ENCODE peak calls at places on chromosomes 16 and 17, in seven cellular contexts. One of them, this sample, is unnamed.
A peak's percentile ranks its signal among the peaks of the same experiment; 100 is the strongest.

GRCh38 chr16:4944333-4945281 is 7.7 kb upstream of the PPL start:
- DNase-seq in uterus: peak; percentile 96
- DNase-seq in endothelial cell of umbilical vein: peak; percentile 98
- DNase-seq in A549: peak; percentile 94
- DNase-seq in vagina: peak; percentile 96
- DNase-seq in IMR-90: peak; percentile 97
- DNase-seq in NB4: peak; percentile 97
- DNase-seq in this sample: peak; percentile 94

GRCh38 chr17:56793506-56793905 is 40.2 kb downstream of the C17orf67 start:
- DNase-seq in A549: no peak
- DNase-seq in IMR-90: no peak
- DNase-seq in NB4: no peak
- DNase-seq in uterus: no peak
- DNase-seq in endothelial cell of umbilical vein: no peak
- DNase-seq in vagina: no peak
- DNase-seq in this sample: peak; percentile 20

GRCh38 chr17:79414520-79415065 is 196.3 kb downstream of the RBFOX3 start:
- DNase-seq in A549: no peak
- DNase-seq in vagina: no peak
- DNase-seq in IMR-90: no peak
- DNase-seq in uterus: no peak
- DNase-seq in NB4: no peak
- DNase-seq in endothelial cell of umbilical vein: no peak
- DNase-seq in this sample: no peak

GRCh38 chr17:4531988-4532736 is 23.0 kb downstream of the MYBBP1A start:
- DNase-seq in vagina: no peak
- DNase-seq in NB4: no peak
- DNase-seq in A549: no peak
- DNase-seq in IMR-90: no peak
- DNase-seq in uterus: no peak
- DNase-seq in endothelial cell of umbilical vein: no peak
- DNase-seq in this sample: no peak

GRCh38 chr16:24013733-24014645 is 178.2 kb downstream of the PRKCB start:
- DNase-seq in vagina: no peak
- DNase-seq in IMR-90: no peak
- DNase-seq in NB4: peak; percentile 97
- DNase-seq in uterus: no peak
- DNase-seq in A549: peak; percentile 10
- DNase-seq in endothelial cell of umbilical vein: no peak
- DNase-seq in this sample: no peak

GRCh38 chr17:35774499-35774898 is 13.8 kb downstream of the C17orf50 start:
- DNase-seq in IMR-90: peak; percentile 21
- DNase-seq in A549: no peak
- DNase-seq in vagina: no peak
- DNase-seq in endothelial cell of umbilical vein: peak; percentile 60
- DNase-seq in NB4: no peak
- DNase-seq in uterus: peak; percentile 73
- DNase-seq in this sample: peak; percentile 56

GRCh38 chr17:44069974-44070454 is 521 bp upstream of the G6PC3 start:
- DNase-seq in endothelial cell of umbilical vein: no peak
- DNase-seq in vagina: no peak
- DNase-seq in uterus: no peak
- DNase-seq in A549: peak; percentile 67
- DNase-seq in IMR-90: no peak
- DNase-seq in NB4: peak; percentile 74
- DNase-seq in this sample: no peak

GRCh38 chr17:74959826-74960738 is 12.5 kb downstream of the HID1 start:
- DNase-seq in NB4: no peak
- DNase-seq in endothelial cell of umbilical vein: no peak
- DNase-seq in vagina: no peak
- DNase-seq in uterus: no peak
- DNase-seq in A549: peak; percentile 59
- DNase-seq in IMR-90: peak; percentile 15
- DNase-seq in this sample: no peak

GRCh38 chr17:10316986-10317834 is 55.6 kb downstream of the MYH13 start:
- DNase-seq in A549: peak; percentile 69
- DNase-seq in uterus: peak; percentile 71
- DNase-seq in NB4: peak; percentile 68
- DNase-seq in vagina: no peak
- DNase-seq in endothelial cell of umbilical vein: no peak
- DNase-seq in IMR-90: peak; percentile 41
- DNase-seq in this sample: peak; percentile 41

GRCh38 chr17:81576621-81577277 is 24.6 kb upstream of the FAAP100 start:
- DNase-seq in uterus: no peak
- DNase-seq in vagina: no peak
- DNase-seq in A549: peak; percentile 89
- DNase-seq in NB4: no peak
- DNase-seq in endothelial cell of umbilical vein: peak; percentile 78
- DNase-seq in IMR-90: peak; percentile 88
- DNase-seq in this sample: no peak

GRCh38 chr16:61083711-61084110 is 952.5 kb downstream of the CDH8 start:
- DNase-seq in endothelial cell of umbilical vein: no peak
- DNase-seq in NB4: no peak
- DNase-seq in A549: no peak
- DNase-seq in IMR-90: no peak
- DNase-seq in vagina: no peak
- DNase-seq in uterus: no peak
- DNase-seq in this sample: no peak

GRCh38 chr16:73572135-73572534 is 524.2 kb upstream of the ZFHX3 start:
- DNase-seq in A549: peak; percentile 5
- DNase-seq in endothelial cell of umbilical vein: no peak
- DNase-seq in IMR-90: no peak
- DNase-seq in uterus: no peak
- DNase-seq in NB4: no peak
- DNase-seq in vagina: no peak
- DNase-seq in this sample: peak; percentile 59

GRCh38 chr17:29045734-29046133 is 2.8 kb downstream of the PIPOX start:
- DNase-seq in endothelial cell of umbilical vein: no peak
- DNase-seq in IMR-90: no peak
- DNase-seq in vagina: no peak
- DNase-seq in NB4: no peak
- DNase-seq in A549: no peak
- DNase-seq in uterus: no peak
- DNase-seq in this sample: no peak

GRCh38 chr16:24734382-24734781 is 4.9 kb downstream of the TNRC6A start:
- DNase-seq in endothelial cell of umbilical vein: no peak
- DNase-seq in IMR-90: peak; percentile 72
- DNase-seq in NB4: peak; percentile 23
- DNase-seq in A549: no peak
- DNase-seq in vagina: no peak
- DNase-seq in uterus: no peak
- DNase-seq in this sample: no peak

DNA sequence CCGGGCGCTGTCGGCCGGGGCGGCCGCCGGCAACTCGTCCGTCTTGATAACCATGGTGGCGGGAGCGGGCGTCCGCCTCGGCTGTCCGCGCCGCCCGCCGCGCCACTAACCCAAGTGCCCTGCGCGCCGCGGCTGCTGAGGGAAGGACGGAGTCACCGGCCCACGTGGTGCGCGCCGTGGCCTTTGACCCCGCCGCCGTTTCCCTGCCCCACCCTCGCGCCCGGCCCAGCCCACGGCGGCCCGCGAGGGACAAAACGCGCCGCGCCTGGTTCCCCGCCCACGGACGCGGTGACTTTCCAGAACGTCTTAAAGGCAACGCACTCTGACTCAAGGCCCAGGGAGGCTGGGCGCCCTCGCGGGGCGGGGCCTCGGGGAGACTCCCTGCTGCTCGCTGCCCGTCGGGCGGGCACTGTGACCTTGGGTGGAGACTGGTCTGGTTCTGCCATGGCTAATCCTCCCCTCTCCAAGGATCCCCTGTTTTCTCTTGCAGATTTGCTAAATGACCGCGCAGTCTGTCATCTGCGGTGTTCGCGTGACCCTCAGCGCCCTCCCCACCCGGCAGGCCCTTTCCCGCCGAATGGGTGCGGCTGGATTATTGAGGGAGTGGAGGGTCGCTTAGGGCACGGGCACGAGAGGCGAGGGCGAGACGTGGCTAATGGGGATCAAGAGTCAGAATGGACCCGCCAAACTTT is at the start of gene CLUH:
- DNase-seq in A549: peak; percentile 99
- DNase-seq in uterus: peak; percentile 95
- DNase-seq in IMR-90: peak; percentile 95
- DNase-seq in endothelial cell of umbilical vein: peak; percentile 98
- DNase-seq in NB4: peak; percentile 95
- DNase-seq in vagina: peak; percentile 98
- DNase-seq in this sample: peak; percentile 97
- TF ChIP-seq POLR2A in A549: peak; percentile 65
- TF ChIP-seq POLR2A in uterus: peak; percentile 63
- TF ChIP-seq POLR2A in IMR-90: peak; percentile 91
- TF ChIP-seq POLR2A in endothelial cell of umbilical vein: peak; percentile 71
- TF ChIP-seq POLR2A in NB4: peak; percentile 67
- TF ChIP-seq POLR2A in vagina: no peak
- TF ChIP-seq POLR2A in this sample: peak; percentile 94

DNA sequence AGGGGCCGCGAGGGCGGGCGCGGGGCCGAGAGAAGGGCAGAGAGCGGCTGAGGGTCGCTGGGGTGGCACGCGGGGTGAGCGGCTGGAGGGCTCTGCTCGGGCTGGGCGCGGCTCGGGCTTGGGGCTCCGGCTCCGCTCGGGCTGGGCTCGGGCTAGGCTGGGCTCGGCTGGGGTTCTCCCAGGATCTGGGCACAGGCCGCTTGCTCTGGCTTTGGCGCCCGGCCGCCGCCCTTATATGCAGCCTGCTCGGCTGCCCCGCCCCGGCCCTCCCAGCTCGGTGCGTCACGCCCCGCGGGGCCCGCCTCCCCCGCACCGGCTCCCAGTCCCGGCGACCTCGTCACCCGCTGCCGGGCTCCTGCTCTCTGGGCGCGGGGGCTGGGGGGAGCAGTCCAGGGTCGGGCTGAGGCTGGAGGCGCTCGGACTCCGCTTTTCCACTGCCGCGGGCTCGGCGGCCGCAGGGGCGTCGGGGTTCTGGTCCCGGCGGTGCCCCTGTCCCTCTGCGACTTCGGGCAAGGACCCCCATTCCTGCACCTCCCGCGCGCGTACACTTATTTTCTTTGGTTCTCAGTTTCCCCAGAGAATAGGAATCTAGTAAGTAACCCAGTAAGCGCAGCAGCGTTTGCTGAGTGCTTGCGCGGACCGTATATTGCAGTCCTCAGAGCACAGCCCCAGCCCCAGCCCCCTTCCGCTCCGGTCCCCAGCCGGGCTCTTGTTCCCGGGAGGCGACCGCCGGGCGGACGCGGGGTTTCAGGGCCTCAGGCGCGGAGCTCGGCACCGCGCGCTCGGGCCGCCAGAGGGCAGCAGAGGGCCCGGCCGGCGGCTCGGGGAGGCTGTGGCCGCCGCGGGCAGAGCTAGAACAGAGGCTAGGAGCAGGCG is at the start of gene RASD1:
- DNase-seq in IMR-90: peak; percentile 81
- DNase-seq in vagina: no peak
- DNase-seq in uterus: peak; percentile 88
- DNase-seq in NB4: peak; percentile 88
- DNase-seq in endothelial cell of umbilical vein: peak; percentile 77
- DNase-seq in A549: peak; percentile 85
- DNase-seq in this sample: peak; percentile 91
- TF ChIP-seq POLR2A in IMR-90: peak; percentile 98
- TF ChIP-seq POLR2A in vagina: peak; percentile 29
- TF ChIP-seq POLR2A in uterus: peak; percentile 98
- TF ChIP-seq POLR2A in NB4: no peak
- TF ChIP-seq POLR2A in endothelial cell of umbilical vein: peak; percentile 91
- TF ChIP-seq POLR2A in A549: peak; percentile 76
- TF ChIP-seq POLR2A in this sample: peak; percentile 99

DNA sequence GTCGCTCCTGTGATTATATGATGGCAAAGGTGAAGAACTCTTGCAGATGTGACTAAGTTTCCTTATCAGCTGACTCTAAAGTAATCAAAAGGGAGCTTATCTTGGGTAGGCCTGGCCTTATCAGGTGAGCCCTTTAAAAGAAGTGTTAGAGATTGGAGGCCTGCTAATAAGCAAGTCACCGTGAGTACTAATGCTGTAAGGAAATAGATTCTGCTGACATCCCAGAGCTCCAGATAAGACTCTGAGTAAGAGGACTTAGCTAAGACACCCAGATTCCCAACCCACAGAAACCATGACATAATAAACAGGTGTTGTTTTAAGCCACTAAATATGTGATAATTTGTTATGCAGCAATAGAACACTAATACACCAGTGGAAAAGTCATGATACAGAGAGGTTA is 99.9 kb upstream of the FAM20A start:
- DNase-seq in endothelial cell of umbilical vein: no peak
- DNase-seq in vagina: no peak
- DNase-seq in A549: no peak
- DNase-seq in uterus: no peak
- DNase-seq in IMR-90: peak; percentile 23
- DNase-seq in NB4: no peak
- DNase-seq in this sample: no peak
- TF ChIP-seq POLR2A in endothelial cell of umbilical vein: no peak
- TF ChIP-seq POLR2A in vagina: no peak
- TF ChIP-seq POLR2A in A549: no peak
- TF ChIP-seq POLR2A in uterus: no peak
- TF ChIP-seq POLR2A in IMR-90: no peak
- TF ChIP-seq POLR2A in NB4: no peak
- TF ChIP-seq POLR2A in this sample: no peak

DNA sequence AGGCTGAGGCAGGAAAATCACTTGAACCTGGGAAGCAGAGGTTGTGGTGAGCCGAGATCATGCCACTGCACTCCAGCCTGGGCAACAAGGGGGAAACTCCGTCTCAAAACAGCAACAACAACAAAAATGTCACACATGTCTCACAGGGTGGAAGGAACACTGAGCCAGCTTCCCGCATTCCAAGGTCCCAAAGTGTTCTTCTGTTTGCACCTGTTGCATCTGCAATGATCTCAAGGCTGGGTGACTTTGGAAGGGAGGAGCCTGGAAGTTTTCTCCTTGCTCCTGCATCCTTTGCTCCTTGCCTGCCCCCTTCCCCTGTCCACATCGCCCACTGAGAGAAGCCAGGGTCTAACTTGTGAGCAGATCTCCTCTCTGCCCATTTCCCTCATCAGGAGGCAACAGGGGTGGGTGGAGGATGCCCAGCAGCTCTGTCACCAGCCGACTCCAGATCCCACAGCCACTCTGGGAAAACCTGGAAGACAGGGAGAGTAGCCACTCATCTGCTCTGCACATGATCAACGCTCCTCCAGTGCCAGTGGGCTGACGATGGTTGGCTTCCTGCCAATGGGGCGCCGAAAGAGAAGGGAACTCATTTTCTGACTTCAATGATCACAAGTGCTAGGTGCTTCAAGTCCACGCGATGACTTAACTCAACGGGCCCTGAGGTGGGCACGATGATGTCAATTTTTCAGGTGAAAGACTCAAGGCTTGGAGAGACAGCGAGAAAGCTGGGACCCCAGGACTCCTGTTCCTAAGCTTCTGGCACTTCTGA is 12.6 kb downstream of the CHST6 start:
- DNase-seq in vagina: no peak
- DNase-seq in IMR-90: no peak
- DNase-seq in uterus: no peak
- DNase-seq in NB4: no peak
- DNase-seq in endothelial cell of umbilical vein: no peak
- DNase-seq in A549: no peak
- DNase-seq in this sample: no peak
- TF ChIP-seq POLR2A in vagina: no peak
- TF ChIP-seq POLR2A in IMR-90: no peak
- TF ChIP-seq POLR2A in uterus: no peak
- TF ChIP-seq POLR2A in NB4: no peak
- TF ChIP-seq POLR2A in endothelial cell of umbilical vein: no peak
- TF ChIP-seq POLR2A in A549: no peak
- TF ChIP-seq POLR2A in this sample: no peak

DNA sequence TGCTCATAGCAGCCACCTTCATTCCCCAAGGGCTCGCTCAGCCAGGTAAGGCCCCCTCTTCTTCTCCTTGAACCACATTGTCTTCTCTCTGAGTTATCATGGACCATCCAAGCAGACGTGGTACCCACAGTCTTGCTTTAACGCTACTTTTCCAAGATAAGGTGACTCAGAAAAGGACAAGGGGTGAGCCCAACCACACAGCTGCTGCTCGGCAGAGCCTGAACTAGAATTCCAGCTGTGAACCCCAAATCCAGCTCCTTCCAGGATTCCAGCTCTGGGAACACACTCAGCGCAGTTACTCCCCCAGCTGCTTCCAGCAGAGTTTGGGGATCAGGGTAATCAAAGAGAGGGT is 272 bp downstream of the CCL2 start:
- DNase-seq in A549: no peak
- DNase-seq in vagina: no peak
- DNase-seq in NB4: no peak
- DNase-seq in endothelial cell of umbilical vein: no peak
- DNase-seq in IMR-90: no peak
- DNase-seq in uterus: no peak
- DNase-seq in this sample: no peak
- TF ChIP-seq POLR2A in A549: no peak
- TF ChIP-seq POLR2A in vagina: no peak
- TF ChIP-seq POLR2A in NB4: no peak
- TF ChIP-seq POLR2A in endothelial cell of umbilical vein: peak; percentile 33
- TF ChIP-seq POLR2A in IMR-90: no peak
- TF ChIP-seq POLR2A in uterus: no peak
- TF ChIP-seq POLR2A in this sample: no peak

This sample was measured in adrenal gland.